ENCODE peak calls at places on chromosomes 5 and 9, in five cellular contexts. R is H1, K is tibial nerve, S is cardiac muscle cell, N is sigmoid colon. D is an unnamed sample.

GRCh38 chr5:170757669-170758068 is 25.9 kb upstream of the GABRP start:
- DNase-seq in N (no peak), R (no peak), K (no peak), S (no peak), D (no peak)

GRCh38 chr5:35677878-35678277 is 60.2 kb downstream of the SPEF2 start:
- DNase-seq in R (no peak), S (no peak), K (no peak), N (no peak), D (no peak)

GRCh38 chr9:95028855-95029219 is 288.7 kb downstream of the FANCC start:
- DNase-seq in R (no peak), S (no peak), K (peak), N (no peak), D (no peak)

GRCh38 chr9:91424403-91425176 is 958 bp upstream of the NFIL3 start:
- DNase-seq in S (peak), R (peak), K (peak), N (peak), D (peak)

GRCh38 chr5:124651663-124652513 is 94.6 kb downstream of the ZNF608 start:
- DNase-seq in N (peak), R (peak), S (peak), K (peak), D (no peak)

GRCh38 chr5:80346055-80346454 is 26.3 kb downstream of the SPZ1 start:
- DNase-seq in K (no peak), S (peak), N (no peak), R (no peak), D (no peak)

GRCh38 chr5:132850066-132850465 is 16.2 kb downstream of the GDF9 start:
- DNase-seq in N (no peak), K (no peak), S (no peak), R (no peak), D (no peak)

GRCh38 chr5:38621840-38622513 is 65.5 kb upstream of the LIFR start:
- DNase-seq in K (no peak), N (no peak), S (no peak), R (no peak), D (no peak)

GRCh38 chr9:85897853-85898252 is 43.1 kb upstream of the NAA35 start:
- DNase-seq in R (no peak), N (no peak), K (no peak), S (no peak), D (no peak)

GRCh38 chr9:69936427-69936826 is 107.2 kb upstream of the MAMDC2 start:
- DNase-seq in S (no peak), K (no peak), N (no peak), R (no peak), D (no peak)

GRCh38 chr9:81128701-81129100 is 560.6 kb downstream of the TLE1 start:
- DNase-seq in R (no peak), K (no peak), S (no peak), N (no peak), D (no peak)

GRCh38 chr9:125966456-125966855 is 219.3 kb downstream of the PBX3 start:
- DNase-seq in N (no peak), S (no peak), R (no peak), K (no peak), D (no peak)

GRCh38 chr9:127955294-127956015 is 17.8 kb upstream of the DPM2 start:
- DNase-seq in S (no peak), K (no peak), R (peak), N (peak), D (no peak)

GRCh38 chr5:38290028-38290653 is 31.8 kb downstream of the EGFLAM start:
- DNase-seq in K (no peak), S (no peak), R (no peak), N (no peak), D (no peak)

GRCh38 chr9:35754264-35754663 is at the start of gene MSMP:
- DNase-seq in R (no peak), K (no peak), S (no peak), N (no peak), D (no peak)

GRCh38 chr5:5560016-5560415 is 137.5 kb downstream of the ICE1 start:
- DNase-seq in N (no peak), R (no peak), S (no peak), K (no peak), D (no peak)

GRCh38 chr9:75964431-75964830 is 74.0 kb downstream of the PCSK5 start:
- DNase-seq in K (no peak), R (no peak), N (no peak), S (no peak), D (no peak)

GRCh38 chr9:109098221-109098959 is 21.4 kb downstream of the TMEM245 start:
- DNase-seq in R (no peak), K (no peak), S (peak), N (no peak), D (no peak)

GRCh38 chr5:73661753-73662152 is 35.8 kb downstream of the ARHGEF28 start:
- DNase-seq in R (no peak), N (no peak), S (no peak), K (no peak), D (no peak)

GRCh38 chr5:54738118-54738972 is 220.8 kb downstream of the SNX18 start:
- DNase-seq in N (peak), R (no peak), K (peak), S (no peak), D (no peak)

GRCh38 chr5:159682623-159683022 is 233.7 kb upstream of the ADRA1B start:
- DNase-seq in R (no peak), S (no peak), N (no peak), K (no peak), D (no peak)

GRCh38 chr5:172667786-172668735 is 27.0 kb downstream of the NEURL1B start:
- DNase-seq in R (no peak), S (no peak), N (peak), K (no peak), D (no peak)

GRCh38 chr9:95343725-95344287 is 26.3 kb upstream of the FANCC start:
- DNase-seq in R (no peak), S (no peak), N (no peak), K (no peak), D (no peak)

GRCh38 chr5:111478266-111478665 is 34.1 kb downstream of the STARD4 start:
- DNase-seq in K (no peak), S (no peak), R (no peak), N (no peak), D (no peak)

GRCh38 chr9:136525207-136525606 is 20.6 kb downstream of the NOTCH1 start:
- DNase-seq in R (no peak), K (no peak), S (no peak), N (no peak), D (no peak)

GRCh38 chr5:98540056-98540455 is 233.4 kb upstream of the RGMB start:
- DNase-seq in S (no peak), R (no peak), K (no peak), N (no peak), D (no peak)

GRCh38 chr9:128108784-128109709 is 18.5 kb downstream of the PTGES2 start:
- DNase-seq in K (no peak), N (peak), R (no peak), S (no peak), D (no peak)

GRCh38 chr9:112505607-112506006 is 19.0 kb downstream of the KIAA1958 start:
- DNase-seq in S (no peak), R (no peak), K (no peak), N (no peak), D (no peak)

GRCh38 chr5:33997331-33997983 is 10.4 kb downstream of the AMACR start:
- DNase-seq in S (peak), N (peak), R (no peak), K (peak), D (no peak)

DNA sequence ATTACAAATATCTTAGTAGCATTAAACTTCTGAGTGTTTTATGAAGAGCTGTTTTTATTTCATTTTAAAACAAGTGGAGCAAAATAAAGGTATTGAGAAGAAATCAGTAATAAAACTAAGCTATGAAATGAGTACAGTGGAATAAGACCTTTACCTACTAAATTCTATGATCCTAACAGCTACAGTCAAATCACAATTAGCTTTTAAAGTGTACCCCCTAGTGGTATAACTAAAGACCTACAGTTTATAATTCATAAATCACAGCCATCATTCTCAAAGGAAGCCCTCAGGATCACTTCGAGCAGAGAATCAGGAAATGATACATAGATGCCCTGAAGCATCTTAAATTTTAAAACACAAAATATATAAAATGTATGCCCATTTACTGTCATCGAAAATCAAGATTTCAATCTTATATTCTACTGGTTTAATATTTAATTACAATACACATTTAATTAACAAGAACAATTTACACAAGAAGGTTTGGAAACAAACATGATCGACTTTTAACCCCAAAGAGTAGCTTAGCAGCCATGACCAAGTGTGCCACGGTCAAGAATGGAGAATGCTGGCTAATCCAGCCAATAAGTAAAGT is 12.3 kb downstream of the CCNH start:
- DNase-seq in R (no peak), K (no peak), S (peak), N (no peak), D (no peak)
- TF ChIP-seq CTCF in R (no peak), K (peak), S (peak), N (peak), D (no peak)

DNA sequence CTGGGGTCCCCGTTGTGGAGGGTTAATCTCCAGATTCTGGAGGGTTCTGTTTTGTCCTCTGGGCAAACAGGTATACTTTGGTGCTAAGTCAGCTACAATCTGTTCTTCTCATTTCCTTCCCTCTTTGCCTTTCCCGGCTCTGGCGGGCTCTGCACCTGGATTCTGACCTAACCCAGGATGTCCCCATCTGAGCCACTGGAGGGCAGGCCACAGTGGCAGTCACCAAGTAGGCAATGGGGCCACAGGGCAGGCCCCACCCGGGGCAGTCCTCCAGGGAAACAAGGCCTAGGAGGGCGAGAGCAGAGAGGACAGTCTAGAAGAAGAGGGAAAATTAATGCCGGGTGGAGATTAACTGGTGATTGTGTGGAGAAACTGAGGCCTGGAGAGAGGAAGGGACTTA is 40.4 kb upstream of the HRH2 start:
- DNase-seq in S (no peak), K (no peak), R (peak), N (no peak), D (no peak)
- TF ChIP-seq CTCF in S (no peak), K (no peak), R (peak), N (no peak), D (no peak)

GRCh38 chr5:50716134-50716533 is 49.7 kb downstream of the PARP8 start:
- DNase-seq in K (no peak), S (no peak), R (no peak), N (no peak), D (no peak)
- TF ChIP-seq CTCF in K (no peak), S (no peak), R (no peak), N (no peak), D (no peak)

GRCh38 chr9:120393386-120394057 is 186.4 kb downstream of the CDK5RAP2 start:
- DNase-seq in R (no peak), K (no peak), N (peak), S (no peak), D (no peak)
- TF ChIP-seq CTCF in R (no peak), K (no peak), N (no peak), S (no peak), D (no peak)

GRCh38 chr9:99264070-99264469 is 42.0 kb downstream of the SEC61B start:
- DNase-seq in N (no peak), S (no peak), R (peak), K (no peak), D (no peak)
- TF ChIP-seq CTCF in N (no peak), S (peak), R (peak), K (no peak), D (no peak)

GRCh38 chr9:135251996-135252760 is 164.7 kb downstream of the OLFM1 start:
- DNase-seq in K (no peak), S (no peak), N (peak), R (no peak), D (no peak)
- TF ChIP-seq CTCF in K (no peak), S (no peak), N (no peak), R (no peak), D (no peak)

DNA sequence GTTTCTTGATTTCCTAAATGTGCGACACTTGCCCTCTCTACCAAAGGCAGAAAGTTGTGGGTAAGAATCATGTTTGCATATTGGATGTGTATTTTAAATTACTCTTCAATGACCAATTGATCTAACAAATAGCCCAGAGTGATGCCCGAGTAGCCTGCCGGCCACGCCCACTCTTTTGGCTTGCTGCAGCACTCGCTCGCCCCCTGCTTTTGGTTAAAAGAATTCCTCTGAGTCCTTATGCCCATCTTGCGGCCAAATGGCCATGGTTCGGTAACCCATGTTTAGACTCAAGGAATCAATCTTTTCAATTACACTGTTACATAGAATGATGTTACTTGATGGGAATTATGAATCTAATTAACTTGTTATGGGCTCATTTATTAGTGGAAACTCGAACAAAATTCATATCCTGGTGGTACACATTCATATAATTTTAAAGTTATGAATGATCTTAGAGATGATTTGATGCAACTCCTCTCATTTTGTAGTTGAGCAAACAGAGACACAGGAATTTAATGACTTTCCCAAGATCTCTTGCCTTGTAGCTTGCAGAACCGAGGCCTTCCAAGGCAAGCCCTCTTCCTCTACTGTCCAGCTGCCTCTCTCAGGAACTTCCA is 36.5 kb downstream of the PPIC start:
- DNase-seq in S (peak), R (peak), N (no peak), K (peak), D (no peak)
- TF ChIP-seq CTCF in S (peak), R (peak), N (peak), K (peak), D (no peak)

GRCh38 chr9:38432922-38433510 is 8.8 kb upstream of the IGFBPL1 start:
- DNase-seq in K (no peak), S (peak), R (no peak), N (no peak), D (no peak)
- TF ChIP-seq CTCF in K (peak), S (peak), R (no peak), N (peak), D (no peak)